ENCODE peak calls at places on chromosomes 11 and 22, in five cellular contexts. S is BE2C, D is HFF-Myc, Z is left cardiac atrium, E is KG1. W is an unnamed sample.
A peak's percentile ranks its signal among the peaks of the same experiment; 100 is the strongest.

GRCh38 chr11:75351541-75352416 is at the start of gene ARRB1:
- DNase-seq in S (peak; percentile 86), D (no peak), Z (peak; percentile 75), E (peak; percentile 88), W (peak; percentile 66)

GRCh38 chr22:39643311-39644083 is 72.9 kb downstream of the CACNA1I start:
- DNase-seq in S (no peak), D (no peak), Z (no peak), E (no peak), W (no peak)

GRCh38 chr22:35866646-35867045 is 149.0 kb downstream of the APOL5 start:
- DNase-seq in S (no peak), D (no peak), Z (no peak), E (no peak), W (no peak)

GRCh38 chr11:105466582-105467228 is 143.2 kb upstream of the GRIA4 start:
- DNase-seq in S (peak; percentile 27), D (peak; percentile 12), Z (no peak), E (no peak), W (no peak)

GRCh38 chr11:65637794-65638317 is at the start of gene SIPA1:
- DNase-seq in S (peak; percentile 76), D (peak; percentile 65), Z (peak; percentile 83), E (peak; percentile 86), W (peak; percentile 60)

GRCh38 chr11:77197626-77198320 is 69.7 kb downstream of the MYO7A start:
- DNase-seq in S (peak; percentile 1), D (no peak), Z (peak; percentile 12), E (no peak), W (no peak)

GRCh38 chr11:62705880-62706831 is 1.1 kb downstream of the BSCL2 start:
- DNase-seq in S (peak; percentile 93), D (peak; percentile 63), Z (peak; percentile 97), E (peak; percentile 94), W (peak; percentile 77)

GRCh38 chr11:34674038-34674437 is 53.1 kb downstream of the EHF start:
- DNase-seq in S (no peak), D (no peak), Z (no peak), E (no peak), W (no peak)

GRCh38 chr11:70641366-70641765 is 243.0 kb downstream of the CTTN start:
- DNase-seq in S (peak; percentile 81), D (no peak), Z (no peak), E (no peak), W (no peak)

GRCh38 chr22:31081963-31082605 is 966 bp downstream of the SMTN start:
- DNase-seq in S (no peak), D (no peak), Z (peak; percentile 25), E (no peak), W (no peak)

GRCh38 chr11:66489636-66490035 is 9.4 kb downstream of the DPP3 start:
- DNase-seq in S (no peak), D (no peak), Z (no peak), E (no peak), W (no peak)

GRCh38 chr11:2916892-2917645 is 12.2 kb downstream of the PHLDA2 start:
- DNase-seq in S (no peak), D (no peak), Z (no peak), E (no peak), W (no peak)

GRCh38 chr11:46694095-46694494 is 6.3 kb downstream of the ARHGAP1 start:
- DNase-seq in S (no peak), D (no peak), Z (no peak), E (no peak), W (no peak)

GRCh38 chr11:35407041-35407440 is 12.3 kb downstream of the SLC1A2 start:
- DNase-seq in S (no peak), D (no peak), Z (no peak), E (no peak), W (no peak)

GRCh38 chr11:93494341-93494740 is 48.9 kb downstream of the SMCO4 start:
- DNase-seq in S (no peak), D (no peak), Z (no peak), E (no peak), W (no peak)

GRCh38 chr11:72441647-72442267 is 7.4 kb upstream of the CLPB start:
- DNase-seq in S (no peak), D (no peak), Z (no peak), E (no peak), W (peak; percentile 53)

GRCh38 chr11:108693852-108694251 is 29.0 kb downstream of the DDX10 start:
- DNase-seq in S (no peak), D (no peak), Z (no peak), E (no peak), W (no peak)

GRCh38 chr11:66006891-66007176 is 4.5 kb downstream of the BANF1 start:
- DNase-seq in S (no peak), D (no peak), Z (no peak), E (no peak), W (no peak)

GRCh38 chr22:32644252-32645100 is 157.0 kb upstream of the TIMP3 start:
- DNase-seq in S (no peak), D (no peak), Z (peak; percentile 76), E (no peak), W (no peak)